ENCODE peak calls at places on chromosomes 4 and X, in ten cellular contexts. One of them, this sample, is unnamed.

GRCh38 chrX:13304052-13304451 is 15.8 kb downstream of the ATXN3L start:
- DNase-seq in Calu3: no peak
- DNase-seq in stimulated activated CD4-positive, alpha-beta T cell treated with anti-CD3 and anti-CD28 coated beads, Interleukin-12 subunit alpha, Interleukin-12 subunit beta, amount 100 ng/mL, for 48 hours: no peak
- DNase-seq in iPS-NIHi11: no peak
- DNase-seq in stimulated activated CD8-positive, alpha-beta memory T cell treated with anti-CD3 and anti-CD28 coated beads, Interleukin-15, amount 100 ng/mL, for 24 hours: no peak
- DNase-seq in ELF-1: peak
- DNase-seq in breast epithelium: no peak
- DNase-seq in H9: no peak
- DNase-seq in cardiac septum: no peak
- DNase-seq in D341Med: no peak
- DNase-seq in this sample: no peak

GRCh38 chrX:107324493-107325310 is 118.3 kb downstream of the DNAAF6 start:
- DNase-seq in stimulated activated CD8-positive, alpha-beta memory T cell treated with anti-CD3 and anti-CD28 coated beads, Interleukin-15, amount 100 ng/mL, for 24 hours: no peak
- DNase-seq in cardiac septum: no peak
- DNase-seq in breast epithelium: no peak
- DNase-seq in stimulated activated CD4-positive, alpha-beta T cell treated with anti-CD3 and anti-CD28 coated beads, Interleukin-12 subunit alpha, Interleukin-12 subunit beta, amount 100 ng/mL, for 48 hours: no peak
- DNase-seq in H9: peak
- DNase-seq in Calu3: peak
- DNase-seq in D341Med: peak
- DNase-seq in iPS-NIHi11: peak
- DNase-seq in ELF-1: peak
- DNase-seq in this sample: peak

GRCh38 chr4:38367642-38368189 is 296.3 kb upstream of the KLF3 start:
- DNase-seq in breast epithelium: no peak
- DNase-seq in stimulated activated CD4-positive, alpha-beta T cell treated with anti-CD3 and anti-CD28 coated beads, Interleukin-12 subunit alpha, Interleukin-12 subunit beta, amount 100 ng/mL, for 48 hours: no peak
- DNase-seq in H9: no peak
- DNase-seq in Calu3: no peak
- DNase-seq in D341Med: no peak
- DNase-seq in stimulated activated CD8-positive, alpha-beta memory T cell treated with anti-CD3 and anti-CD28 coated beads, Interleukin-15, amount 100 ng/mL, for 24 hours: no peak
- DNase-seq in iPS-NIHi11: no peak
- DNase-seq in ELF-1: no peak
- DNase-seq in cardiac septum: no peak
- DNase-seq in this sample: no peak

GRCh38 chrX:64642482-64642881 is 247.2 kb upstream of the MTMR8 start:
- DNase-seq in cardiac septum: no peak
- DNase-seq in ELF-1: peak
- DNase-seq in stimulated activated CD4-positive, alpha-beta T cell treated with anti-CD3 and anti-CD28 coated beads, Interleukin-12 subunit alpha, Interleukin-12 subunit beta, amount 100 ng/mL, for 48 hours: no peak
- DNase-seq in D341Med: no peak
- DNase-seq in stimulated activated CD8-positive, alpha-beta memory T cell treated with anti-CD3 and anti-CD28 coated beads, Interleukin-15, amount 100 ng/mL, for 24 hours: no peak
- DNase-seq in iPS-NIHi11: no peak
- DNase-seq in H9: no peak
- DNase-seq in breast epithelium: no peak
- DNase-seq in Calu3: no peak
- DNase-seq in this sample: peak

GRCh38 chr4:169492436-169493163 is 119.8 kb downstream of the NEK1 start:
- DNase-seq in stimulated activated CD4-positive, alpha-beta T cell treated with anti-CD3 and anti-CD28 coated beads, Interleukin-12 subunit alpha, Interleukin-12 subunit beta, amount 100 ng/mL, for 48 hours: no peak
- DNase-seq in iPS-NIHi11: peak
- DNase-seq in stimulated activated CD8-positive, alpha-beta memory T cell treated with anti-CD3 and anti-CD28 coated beads, Interleukin-15, amount 100 ng/mL, for 24 hours: no peak
- DNase-seq in H9: peak
- DNase-seq in breast epithelium: no peak
- DNase-seq in cardiac septum: no peak
- DNase-seq in D341Med: peak
- DNase-seq in ELF-1: peak
- DNase-seq in Calu3: peak
- DNase-seq in this sample: peak

GRCh38 chr4:169272265-169272886 is 1.6 kb upstream of the SH3RF1 start:
- DNase-seq in cardiac septum: no peak
- DNase-seq in D341Med: no peak
- DNase-seq in breast epithelium: no peak
- DNase-seq in H9: no peak
- DNase-seq in stimulated activated CD4-positive, alpha-beta T cell treated with anti-CD3 and anti-CD28 coated beads, Interleukin-12 subunit alpha, Interleukin-12 subunit beta, amount 100 ng/mL, for 48 hours: no peak
- DNase-seq in stimulated activated CD8-positive, alpha-beta memory T cell treated with anti-CD3 and anti-CD28 coated beads, Interleukin-15, amount 100 ng/mL, for 24 hours: no peak
- DNase-seq in ELF-1: no peak
- DNase-seq in Calu3: no peak
- DNase-seq in iPS-NIHi11: no peak
- DNase-seq in this sample: no peak

GRCh38 chr4:168440442-168441264 is 39.6 kb downstream of the DDX60L start:
- DNase-seq in breast epithelium: no peak
- DNase-seq in stimulated activated CD8-positive, alpha-beta memory T cell treated with anti-CD3 and anti-CD28 coated beads, Interleukin-15, amount 100 ng/mL, for 24 hours: no peak
- DNase-seq in D341Med: no peak
- DNase-seq in cardiac septum: no peak
- DNase-seq in iPS-NIHi11: peak
- DNase-seq in stimulated activated CD4-positive, alpha-beta T cell treated with anti-CD3 and anti-CD28 coated beads, Interleukin-12 subunit alpha, Interleukin-12 subunit beta, amount 100 ng/mL, for 48 hours: no peak
- DNase-seq in Calu3: peak
- DNase-seq in ELF-1: no peak
- DNase-seq in H9: no peak
- DNase-seq in this sample: no peak

GRCh38 chrX:134622056-134622812 is 36.0 kb downstream of the PLAC1 start:
- DNase-seq in D341Med: no peak
- DNase-seq in breast epithelium: no peak
- DNase-seq in H9: peak
- DNase-seq in Calu3: no peak
- DNase-seq in ELF-1: peak
- DNase-seq in iPS-NIHi11: peak
- DNase-seq in cardiac septum: no peak
- DNase-seq in stimulated activated CD4-positive, alpha-beta T cell treated with anti-CD3 and anti-CD28 coated beads, Interleukin-12 subunit alpha, Interleukin-12 subunit beta, amount 100 ng/mL, for 48 hours: no peak
- DNase-seq in stimulated activated CD8-positive, alpha-beta memory T cell treated with anti-CD3 and anti-CD28 coated beads, Interleukin-15, amount 100 ng/mL, for 24 hours: no peak
- DNase-seq in this sample: peak